ENCODE peak calls at places on chromosomes 16 and 17, in eight cellular contexts. V, Z, A, J, R, W, C and P are unnamed samples.

GRCh38 chr16:71501562-71501961 is 12.4 kb upstream of the ZNF19 start:
- DNase-seq in V (no peak), J (no peak), W (no peak), C (no peak), Z (no peak), A (no peak), R (no peak), P (no peak)

GRCh38 chr16:84196727-84197486 is 6.0 kb downstream of the ADAD2 start:
- DNase-seq in C (no peak), A (no peak), Z (no peak), R (no peak), J (no peak), V (no peak), W (no peak), P (no peak)

GRCh38 chr17:32341857-32342602 is at the start of gene C17orf75:
- DNase-seq in V (peak; percentile 69), W (peak; percentile 90), J (peak; percentile 92), R (peak; percentile 91), Z (peak; percentile 76), C (peak; percentile 74), A (peak; percentile 79), P (peak; percentile 79)

GRCh38 chr16:85488414-85488813 is 124.7 kb upstream of the GSE1 start:
- DNase-seq in R (no peak), V (no peak), W (no peak), Z (no peak), J (no peak), C (no peak), A (no peak), P (no peak)

GRCh38 chr17:40443988-40444899 is 994 bp downstream of the IGFBP4 start:
- DNase-seq in J (no peak), Z (no peak), C (no peak), W (no peak), A (no peak), R (no peak), V (no peak), P (no peak)

GRCh38 chr17:61168506-61168905 is 231.1 kb upstream of the TBX2 start:
- DNase-seq in V (no peak), C (no peak), W (no peak), Z (no peak), R (no peak), A (no peak), J (no peak), P (no peak)

GRCh38 chr17:80294210-80294609 is 33.6 kb downstream of the RNF213 start:
- DNase-seq in W (no peak), R (no peak), C (no peak), V (no peak), Z (no peak), A (no peak), J (peak; percentile 32), P (no peak)

GRCh38 chr16:58013201-58013956 is 12.2 kb downstream of the USB1 start:
- DNase-seq in Z (no peak), V (no peak), W (no peak), A (no peak), R (no peak), J (no peak), C (no peak), P (no peak)

GRCh38 chr17:57666946-57667345 is 78.2 kb downstream of the CCDC182 start:
- DNase-seq in Z (no peak), A (peak; percentile 5), J (no peak), C (no peak), R (peak; percentile 44), V (no peak), W (peak; percentile 46), P (no peak)

DNA sequence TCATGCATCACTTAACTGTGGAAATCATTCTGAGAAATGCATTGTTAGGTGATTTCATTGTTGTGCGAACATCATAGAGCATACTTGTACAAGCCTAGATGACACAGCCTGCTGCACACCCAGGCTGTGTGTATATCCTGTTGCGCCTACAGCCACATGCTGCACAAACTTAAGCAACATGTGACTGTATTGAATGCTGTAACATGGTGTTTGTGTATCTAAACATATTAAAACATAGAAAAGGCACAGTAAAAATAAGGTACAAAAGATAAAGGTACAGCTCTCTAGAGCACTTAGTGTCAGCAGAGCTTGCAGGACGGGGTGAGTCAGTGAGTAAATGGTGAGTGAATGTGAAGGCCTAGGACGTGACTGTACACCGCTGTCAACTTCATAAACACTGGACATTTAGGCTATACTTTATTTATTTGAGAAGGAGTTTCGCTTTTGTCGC is 11.9 kb downstream of the FOXK2 start:
- DNase-seq in V (no peak), W (no peak), A (peak; percentile 63), J (no peak), R (no peak), C (no peak), Z (no peak), P (no peak)
- H3K4me1 ChIP-seq in V (peaks cover 59% of the 10 kb centered on the region), W (peaks cover 99% of the 10 kb centered on the region), A (peaks cover 45% of the 10 kb centered on the region), J (peaks cover 28% of the 10 kb centered on the region), R (peaks cover 61% of the 10 kb centered on the region), C (peaks cover 75% of the 10 kb centered on the region), Z (peaks cover 80% of the 10 kb centered on the region), P (peaks cover 30% of the 10 kb centered on the region)

GRCh38 chr16:88697831-88698693 is 8.1 kb downstream of the RNF166 start:
- DNase-seq in R (no peak), C (no peak), A (no peak), W (no peak), J (no peak), V (no peak), Z (no peak), P (no peak)
- TF ChIP-seq CTCF in R (no peak), C (no peak), A (no peak), W (no peak), J (peak; percentile 22), V (peak; percentile 37), Z (peak; percentile 28), P (peak; percentile 37)

DNA sequence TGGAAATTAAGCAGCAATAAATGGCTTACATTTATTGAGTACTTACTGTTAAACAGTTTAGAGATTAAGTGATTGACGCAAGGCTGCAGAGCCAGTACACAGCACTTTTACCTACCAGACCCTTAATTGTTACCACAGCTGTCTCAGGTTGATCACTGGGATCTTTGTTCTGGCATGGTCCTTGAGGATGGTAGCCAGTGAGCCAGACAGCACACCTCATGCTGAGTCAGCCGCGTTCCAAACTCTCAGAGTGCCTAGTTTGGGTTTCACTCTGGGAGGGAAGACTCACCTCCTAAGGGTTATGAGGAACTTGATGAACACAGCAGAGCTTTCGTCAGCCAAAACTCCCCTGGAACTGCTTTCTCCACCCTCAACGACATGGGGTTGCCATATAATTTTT is 20.4 kb downstream of the CDH3 start:
- DNase-seq in A (no peak), W (no peak), Z (peak; percentile 89), J (no peak), V (no peak), R (no peak), C (no peak), P (no peak)
- H3K4me1 ChIP-seq in A (no peaks in the 10 kb centered on the region), W (no peaks in the 10 kb centered on the region), Z (peaks cover 70% of the 10 kb centered on the region), J (no peaks in the 10 kb centered on the region), V (peaks cover 1% of the 10 kb centered on the region), R (no peaks in the 10 kb centered on the region), C (no peaks in the 10 kb centered on the region), P (no peaks in the 10 kb centered on the region)

GRCh38 chr16:67841816-67842508 is at the start of gene THAP11:
- DNase-seq in Z (peak; percentile 93), W (peak; percentile 97), J (peak; percentile 97), A (peak; percentile 95), C (peak; percentile 97), R (peak; percentile 96), V (peak; percentile 88), P (peak; percentile 98)

GRCh38 chr16:67841198-67841815 is 813 bp upstream of the THAP11 start:
- DNase-seq in J (no peak), A (no peak), W (no peak), R (no peak), V (no peak), Z (no peak), C (no peak), P (peak; percentile 33)

GRCh38 chr16:67843343-67843765 is 1.2 kb downstream of the THAP11 start:
- DNase-seq in V (no peak), W (peak; percentile 73), J (no peak), C (no peak), Z (no peak), R (no peak), A (no peak), P (no peak)

GRCh38 chr16:67844441-67844840 is 2.3 kb upstream of the NUTF2 start:
- DNase-seq in C (no peak), W (no peak), A (no peak), V (no peak), R (no peak), J (no peak), Z (no peak), P (no peak)

GRCh38 chr16:67842509-67843342 is 606 bp downstream of the THAP11 start:
- DNase-seq in A (peak; percentile 64), W (peak; percentile 82), J (peak; percentile 88), V (no peak), C (no peak), Z (peak; percentile 75), R (peak; percentile 73), P (peak; percentile 74)
- TF ChIP-seq CTCF in A (no peak), W (no peak), J (peak; percentile 6), V (no peak), C (no peak), Z (no peak), R (peak; percentile 29), P (peak; percentile 33)

GRCh38 chr16:53614346-53614745 is 89.3 kb downstream of the RPGRIP1L start:
- DNase-seq in Z (no peak), R (no peak), C (no peak), W (no peak), J (no peak), V (no peak), A (no peak), P (no peak)
- H3K4me1 ChIP-seq in Z (no peaks in the 10 kb centered on the region), R (no peaks in the 10 kb centered on the region), C (no peaks in the 10 kb centered on the region), W (no peaks in the 10 kb centered on the region), J (no peaks in the 10 kb centered on the region), V (no peaks in the 10 kb centered on the region), A (no peaks in the 10 kb centered on the region), P (peaks cover 12% of the 10 kb centered on the region)

GRCh38 chr17:36752096-36752888 is 150.9 kb downstream of the MRM1 start:
- DNase-seq in C (no peak), A (no peak), Z (no peak), J (no peak), R (no peak), V (no peak), W (no peak), P (no peak)
- TF ChIP-seq CTCF in C (no peak), A (no peak), Z (no peak), J (no peak), R (no peak), V (no peak), W (no peak), P (no peak)